ENCODE peak calls at places on chromosomes 12 and 14, in six cellular contexts. P is upper lobe of left lung, U is A549, Q is K562, V is HepG2, X is GM12878. N is an unnamed sample.

GRCh38 chr14:39568809-39569538 is 136.7 kb upstream of the FBXO33 start:
- ATAC-seq in P (no peak), U (no peak), Q (no peak), V (peak; percentile 57), X (peak; percentile 83), N (no peak)

GRCh38 chr12:16324772-16325171 is 22.7 kb upstream of the MGST1 start:
- ATAC-seq in P (no peak), U (no peak), Q (no peak), V (no peak), X (peak; percentile 44), N (no peak)

GRCh38 chr12:39628836-39629235 is 9.2 kb upstream of the ABCD2 start:
- ATAC-seq in P (no peak), U (no peak), Q (no peak), V (no peak), X (peak; percentile 67), N (no peak)

GRCh38 chr12:118302053-118302452 is 70.7 kb downstream of the TAOK3 start:
- ATAC-seq in P (peak; percentile 17), U (peak; percentile 24), Q (peak; percentile 53), V (no peak), X (peak; percentile 45), N (no peak)

GRCh38 chr12:47105914-47106674 is 26.3 kb upstream of the AMIGO2 start:
- ATAC-seq in P (no peak), U (no peak), Q (no peak), V (no peak), X (no peak), N (no peak)

GRCh38 chr14:68796418-68797101 is 3.7 kb upstream of the ZFP36L1 start:
- ATAC-seq in P (no peak), U (no peak), Q (peak; percentile 3), V (no peak), X (no peak), N (no peak)

GRCh38 chr12:91138337-91138905 is 27.1 kb upstream of the LUM start:
- ATAC-seq in P (peak; percentile 5), U (no peak), Q (no peak), V (no peak), X (no peak), N (no peak)

GRCh38 chr14:61552196-61552595 is 143.1 kb upstream of the HIF1A start:
- ATAC-seq in P (no peak), U (no peak), Q (no peak), V (no peak), X (no peak), N (no peak)

GRCh38 chr14:95545769-95546168 is 10.9 kb downstream of the GLRX5 start:
- ATAC-seq in P (peak; percentile 60), U (peak; percentile 77), Q (peak; percentile 42), V (no peak), X (no peak), N (no peak)

GRCh38 chr14:97402279-97402678 is 605.1 kb downstream of the VRK1 start:
- ATAC-seq in P (no peak), U (no peak), Q (no peak), V (no peak), X (no peak), N (no peak)

GRCh38 chr14:95313707-95314106 is 6.0 kb downstream of the CLMN start:
- ATAC-seq in P (peak; percentile 82), U (peak; percentile 81), Q (no peak), V (peak; percentile 75), X (peak; percentile 54), N (peak; percentile 83)

GRCh38 chr12:65685514-65685913 is 138.8 kb upstream of the HMGA2 start:
- ATAC-seq in P (peak; percentile 38), U (no peak), Q (peak; percentile 79), V (peak; percentile 60), X (peak; percentile 51), N (no peak)

GRCh38 chr12:89433634-89434033 is 81.3 kb upstream of the DUSP6 start:
- ATAC-seq in P (peak; percentile 57), U (no peak), Q (no peak), V (no peak), X (no peak), N (no peak)

GRCh38 chr14:68268197-68268596 is 448.6 kb downstream of the RAD51B start:
- ATAC-seq in P (peak; percentile 84), U (no peak), Q (no peak), V (no peak), X (peak; percentile 84), N (no peak)

GRCh38 chr12:52715416-52715815 is 12.1 kb upstream of the KRT77 start:
- ATAC-seq in P (no peak), U (no peak), Q (peak; percentile 80), V (peak; percentile 94), X (no peak), N (no peak)

GRCh38 chr12:104676636-104677035 is 219.9 kb downstream of the CHST11 start:
- ATAC-seq in P (no peak), U (no peak), Q (no peak), V (no peak), X (no peak), N (no peak)

GRCh38 chr12:91577586-91578539 is 395.2 kb upstream of the DCN start:
- ATAC-seq in P (peak; percentile 71), U (no peak), Q (peak; percentile 67), V (no peak), X (peak; percentile 73), N (no peak)

GRCh38 chr12:15733136-15733535 is 56.1 kb downstream of the EPS8 start:
- ATAC-seq in P (no peak), U (no peak), Q (no peak), V (no peak), X (peak; percentile 57), N (no peak)

GRCh38 chr12:57754411-57755193 is at the start of gene MARCHF9:
- ATAC-seq in P (no peak), U (peak; percentile 32), Q (peak; percentile 60), V (peak; percentile 1), X (peak; percentile 56), N (no peak)

GRCh38 chr12:50201987-50202521 is 34.9 kb upstream of the CERS5 start:
- ATAC-seq in P (no peak), U (peak; percentile 64), Q (no peak), V (no peak), X (no peak), N (no peak)

GRCh38 chr12:65205886-65206285 is 36.5 kb downstream of the LEMD3 start:
- ATAC-seq in P (no peak), U (no peak), Q (no peak), V (no peak), X (peak; percentile 54), N (no peak)

GRCh38 chr14:89324501-89325298 is 92.3 kb downstream of the FOXN3 start:
- ATAC-seq in P (no peak), U (no peak), Q (no peak), V (no peak), X (peak; percentile 73), N (no peak)

GRCh38 chr12:94593822-94594442 is 56.4 kb downstream of the TMCC3 start:
- ATAC-seq in P (no peak), U (no peak), Q (no peak), V (no peak), X (peak; percentile 72), N (no peak)

GRCh38 chr14:94136575-94137331 is 7.3 kb upstream of the IFI27L2 start:
- ATAC-seq in P (peak; percentile 96), U (peak; percentile 87), Q (peak; percentile 94), V (peak; percentile 93), X (peak; percentile 96), N (peak; percentile 85)

GRCh38 chr12:124551268-124552144 is 15.9 kb downstream of the NCOR2 start:
- ATAC-seq in P (peak; percentile 65), U (no peak), Q (peak; percentile 79), V (no peak), X (peak; percentile 49), N (peak; percentile 17)

GRCh38 chr12:23813206-23813605 is 136.3 kb downstream of the SOX5 start:
- ATAC-seq in P (no peak), U (no peak), Q (peak; percentile 81), V (no peak), X (no peak), N (no peak)

GRCh38 chr12:23815810-23816209 is 133.7 kb downstream of the SOX5 start:
- ATAC-seq in P (no peak), U (no peak), Q (no peak), V (no peak), X (no peak), N (no peak)

GRCh38 chr12:23810327-23810902 is 139.1 kb downstream of the SOX5 start:
- ATAC-seq in P (no peak), U (no peak), Q (peak; percentile 50), V (no peak), X (peak; percentile 41), N (no peak)
- TF ChIP-seq EP300 in P (no peak), U (no peak), Q (peak; percentile 31), V (no peak), X (no peak), N (no peak)

DNA sequence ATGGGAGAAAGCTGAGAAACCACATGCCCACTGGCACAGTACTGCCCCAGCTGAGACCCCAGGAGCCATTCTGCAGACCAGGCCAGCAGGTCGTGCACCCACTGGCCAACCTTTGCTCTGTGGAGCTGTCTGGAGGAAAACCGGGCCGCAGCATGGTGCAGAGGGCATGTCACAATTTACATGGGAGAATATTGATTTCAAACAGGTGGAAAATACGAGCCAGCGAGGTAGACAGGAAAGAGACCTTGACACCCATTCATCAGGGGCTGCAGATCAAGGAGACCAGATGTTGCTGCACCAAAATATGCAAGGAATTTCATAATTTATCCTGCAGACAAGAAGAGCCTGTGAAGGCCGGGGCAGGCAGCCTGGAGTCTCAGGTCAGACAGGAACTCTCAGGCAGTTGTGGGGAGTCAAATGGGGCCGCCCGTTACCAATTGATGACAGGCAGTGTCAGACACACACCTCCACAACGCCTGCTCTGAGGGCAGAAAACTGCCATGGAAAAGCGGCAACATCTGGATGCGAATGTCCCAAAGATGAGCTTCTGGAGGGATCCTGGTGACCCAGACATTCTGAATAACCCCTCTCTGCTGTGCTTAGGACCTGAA is 74.6 kb upstream of the BCL11B start:
- ATAC-seq in P (no peak), U (no peak), Q (no peak), V (peak; percentile 65), X (no peak), N (no peak)
- TF ChIP-seq CTCF in P (no peak), U (no peak), Q (no peak), V (no peak), X (no peak), N (no peak)

DNA sequence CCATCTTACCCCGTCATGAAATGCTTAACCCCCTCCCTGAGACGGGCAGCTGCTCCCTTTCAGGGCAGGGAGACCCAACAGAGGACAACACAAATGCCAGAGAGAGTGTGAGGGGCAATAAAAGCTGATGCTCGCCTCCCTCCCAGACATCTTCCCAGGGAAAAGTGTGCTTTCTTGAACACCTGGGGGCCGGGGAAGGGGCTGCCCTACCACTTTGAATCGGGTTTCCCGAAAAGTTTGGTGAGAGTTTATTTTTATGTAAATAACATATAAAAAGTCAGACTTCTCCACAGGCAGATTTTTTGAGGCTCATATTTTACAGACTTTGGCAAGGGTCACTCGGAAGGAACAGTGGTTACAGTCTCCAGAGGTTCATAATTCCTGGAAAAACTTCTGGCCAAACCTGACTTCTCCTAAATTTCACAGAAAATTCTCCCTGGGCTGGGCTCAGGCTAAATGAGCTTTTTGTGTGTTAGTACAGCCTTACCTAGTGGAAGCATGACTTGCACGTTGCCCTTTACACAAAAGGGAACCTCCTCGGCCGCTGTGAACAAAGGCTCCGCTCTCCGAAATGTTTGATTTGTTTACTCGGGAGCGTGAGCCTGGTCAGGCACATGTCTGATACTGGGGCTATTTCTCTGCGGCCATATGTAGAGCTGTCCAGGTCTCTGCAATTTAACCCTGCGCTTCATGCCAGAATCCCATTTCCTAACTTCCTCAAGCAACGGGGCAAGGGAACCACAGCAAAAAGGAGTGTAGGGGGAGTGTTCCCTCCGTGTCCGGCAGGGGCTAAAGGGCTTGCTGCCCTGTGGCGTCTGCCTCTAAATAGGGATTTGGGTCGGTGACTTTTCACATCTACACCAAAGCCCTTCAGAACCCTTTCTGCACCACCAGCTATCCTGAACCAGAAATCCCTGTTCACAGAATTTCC is 3.4 kb downstream of the RTL1 start:
- ATAC-seq in P (peak; percentile 3), U (no peak), Q (peak; percentile 62), V (peak; percentile 77), X (no peak), N (peak; percentile 39)
- H3K4me1 ChIP-seq in P (peaks cover 10% of the 10 kb centered on the region), U (peaks cover 5% of the 10 kb centered on the region), Q (peaks cover 13% of the 10 kb centered on the region), V (peaks cover 54% of the 10 kb centered on the region), X (no peaks in the 10 kb centered on the region), N (peaks cover 32% of the 10 kb centered on the region)

GRCh38 chr14:56878766-56879165 is 68.5 kb upstream of the OTX2 start:
- ATAC-seq in P (no peak), U (no peak), Q (no peak), V (no peak), X (no peak), N (no peak)
- TF ChIP-seq EP300 in P (no peak), U (no peak), Q (no peak), V (no peak), X (no peak), N (no peak)

N was measured in gastroesophageal sphincter.